ENCODE peak calls at places on chromosomes 13 and 19, in four cellular contexts. One of them, this sample, is unnamed.

GRCh38 chr13:33349996-33350826 is 64.7 kb upstream of the STARD13 start:
- DNase-seq in NCI-H510A treated with DMSO at 0.1 percent for 48 hours: no peak
- DNase-seq in foreskin fibroblast: peak
- DNase-seq in T-helper 1 cell: no peak
- DNase-seq in this sample: peak

GRCh38 chr19:369876-370275 is 25.3 kb upstream of the MIER2 start:
- DNase-seq in NCI-H510A treated with DMSO at 0.1 percent for 48 hours: no peak
- DNase-seq in foreskin fibroblast: no peak
- DNase-seq in T-helper 1 cell: no peak
- DNase-seq in this sample: no peak

GRCh38 chr13:20127563-20128458 is 33.0 kb downstream of the GJA3 start:
- DNase-seq in NCI-H510A treated with DMSO at 0.1 percent for 48 hours: no peak
- DNase-seq in foreskin fibroblast: peak
- DNase-seq in T-helper 1 cell: peak
- DNase-seq in this sample: peak

GRCh38 chr13:38213307-38213706 is 136.3 kb upstream of the UFM1 start:
- DNase-seq in NCI-H510A treated with DMSO at 0.1 percent for 48 hours: no peak
- DNase-seq in foreskin fibroblast: peak
- DNase-seq in T-helper 1 cell: no peak
- DNase-seq in this sample: no peak

GRCh38 chr13:97116754-97117153 is 105.4 kb upstream of the MBNL2 start:
- DNase-seq in NCI-H510A treated with DMSO at 0.1 percent for 48 hours: peak
- DNase-seq in foreskin fibroblast: peak
- DNase-seq in T-helper 1 cell: no peak
- DNase-seq in this sample: no peak

GRCh38 chr19:18117692-18118378 is 20.3 kb downstream of the MAST3 start:
- DNase-seq in NCI-H510A treated with DMSO at 0.1 percent for 48 hours: peak
- DNase-seq in foreskin fibroblast: peak
- DNase-seq in T-helper 1 cell: peak
- DNase-seq in this sample: peak

GRCh38 chr19:13234518-13234917 is 84.3 kb downstream of the IER2 start:
- DNase-seq in NCI-H510A treated with DMSO at 0.1 percent for 48 hours: no peak
- DNase-seq in foreskin fibroblast: peak
- DNase-seq in T-helper 1 cell: peak
- DNase-seq in this sample: peak

GRCh38 chr13:102295316-102296048 is 106.4 kb downstream of the FGF14 start:
- DNase-seq in NCI-H510A treated with DMSO at 0.1 percent for 48 hours: no peak
- DNase-seq in foreskin fibroblast: peak
- DNase-seq in T-helper 1 cell: no peak
- DNase-seq in this sample: no peak

GRCh38 chr13:29402168-29402621 is 193.3 kb downstream of the SLC7A1 start:
- DNase-seq in NCI-H510A treated with DMSO at 0.1 percent for 48 hours: peak
- DNase-seq in foreskin fibroblast: no peak
- DNase-seq in T-helper 1 cell: no peak
- DNase-seq in this sample: no peak

GRCh38 chr19:34838753-34839431 is 65.9 kb upstream of the ZNF599 start:
- DNase-seq in NCI-H510A treated with DMSO at 0.1 percent for 48 hours: no peak
- DNase-seq in foreskin fibroblast: peak
- DNase-seq in T-helper 1 cell: no peak
- DNase-seq in this sample: peak

GRCh38 chr13:99159331-99160061 is 41.2 kb upstream of the UBAC2 start:
- DNase-seq in NCI-H510A treated with DMSO at 0.1 percent for 48 hours: no peak
- DNase-seq in foreskin fibroblast: no peak
- DNase-seq in T-helper 1 cell: no peak
- DNase-seq in this sample: no peak

GRCh38 chr13:63299995-63300394 is 1884.3 kb upstream of the PCDH20 start:
- DNase-seq in NCI-H510A treated with DMSO at 0.1 percent for 48 hours: no peak
- DNase-seq in foreskin fibroblast: peak
- DNase-seq in T-helper 1 cell: no peak
- DNase-seq in this sample: no peak

GRCh38 chr19:7771072-7771471 is 8.0 kb downstream of the CLEC4M start:
- DNase-seq in NCI-H510A treated with DMSO at 0.1 percent for 48 hours: no peak
- DNase-seq in foreskin fibroblast: no peak
- DNase-seq in T-helper 1 cell: no peak
- DNase-seq in this sample: no peak